ENCODE peak calls at places on chromosomes 7 and 10, in five cellular contexts. H is osteocyte, S is lower lobe of right lung, W is type B pancreatic cell, R is B cell. A is an unnamed sample.

GRCh38 chr7:39603931-39604330 is 19.4 kb upstream of the RALA start:
- DNase-seq in H (no peak), S (no peak), W (no peak), R (no peak), A (no peak)

GRCh38 chr7:37552021-37552420 is 103.4 kb upstream of the ELMO1 start:
- DNase-seq in H (no peak), S (no peak), W (no peak), R (no peak), A (no peak)

GRCh38 chr7:127710635-127711034 is 58.6 kb downstream of the SND1 start:
- DNase-seq in H (no peak), S (no peak), W (no peak), R (no peak), A (no peak)

GRCh38 chr10:101690461-101690860 is 4.5 kb downstream of the FBXW4 start:
- DNase-seq in H (no peak), S (peak; percentile 51), W (no peak), R (no peak), A (no peak)

GRCh38 chr10:52314007-52314821 is at the start of gene DKK1:
- DNase-seq in H (peak; percentile 93), S (peak; percentile 62), W (peak; percentile 82), R (no peak), A (no peak)

GRCh38 chr7:134552105-134552504 is 3.2 kb downstream of the AKR1B15 start:
- DNase-seq in H (no peak), S (no peak), W (no peak), R (no peak), A (no peak)

GRCh38 chr10:80454526-80455460 is 683 bp downstream of the TSPAN14 start:
- DNase-seq in H (peak; percentile 88), S (peak; percentile 76), W (no peak), R (peak; percentile 59), A (no peak)

GRCh38 chr10:87817291-87817872 is 644 bp downstream of the ATAD1 start:
- DNase-seq in H (no peak), S (no peak), W (no peak), R (no peak), A (no peak)

GRCh38 chr10:99236627-99237309 is 1.1 kb upstream of the HPSE2 start:
- DNase-seq in H (no peak), S (no peak), W (no peak), R (no peak), A (no peak)
- TF ChIP-seq CTCF in H (no peak), S (no peak), W (no peak), R (no peak), A (no peak)

GRCh38 chr7:109092268-109092667 is 522.6 kb downstream of the DNAJB9 start:
- DNase-seq in H (no peak), S (no peak), W (no peak), R (no peak), A (no peak)
- TF ChIP-seq CTCF in H (no peak), S (no peak), W (peak; percentile 53), R (no peak), A (no peak)

DNA sequence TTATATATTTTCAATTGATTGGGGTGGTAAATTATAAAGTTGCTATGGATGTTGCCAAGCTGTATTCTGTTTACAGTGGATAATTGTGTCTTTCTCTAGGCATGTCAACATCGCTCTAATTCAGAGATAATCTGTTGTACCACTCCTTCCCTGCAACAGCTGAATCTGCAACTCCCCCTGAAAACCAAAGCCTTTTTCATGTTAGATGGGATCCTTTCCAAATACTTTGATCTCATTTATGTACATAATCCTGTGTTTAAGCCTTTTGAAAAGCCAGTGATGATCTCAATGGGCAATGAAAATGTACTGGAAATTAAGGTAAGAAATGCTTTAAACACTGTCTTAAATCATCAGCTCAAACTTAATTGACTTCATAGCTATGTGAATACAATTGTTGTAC is 91.0 kb downstream of the MET start:
- DNase-seq in H (no peak), S (no peak), W (no peak), R (no peak), A (no peak)
- TF ChIP-seq CTCF in H (no peak), S (no peak), W (no peak), R (no peak), A (no peak)

GRCh38 chr10:14325325-14325955 is 5.3 kb downstream of the FRMD4A start:
- DNase-seq in H (no peak), S (peak; percentile 61), W (no peak), R (no peak), A (peak; percentile 24)
- TF ChIP-seq CTCF in H (peak; percentile 34), S (peak; percentile 53), W (peak; percentile 72), R (peak; percentile 51), A (peak; percentile 51)

DNA sequence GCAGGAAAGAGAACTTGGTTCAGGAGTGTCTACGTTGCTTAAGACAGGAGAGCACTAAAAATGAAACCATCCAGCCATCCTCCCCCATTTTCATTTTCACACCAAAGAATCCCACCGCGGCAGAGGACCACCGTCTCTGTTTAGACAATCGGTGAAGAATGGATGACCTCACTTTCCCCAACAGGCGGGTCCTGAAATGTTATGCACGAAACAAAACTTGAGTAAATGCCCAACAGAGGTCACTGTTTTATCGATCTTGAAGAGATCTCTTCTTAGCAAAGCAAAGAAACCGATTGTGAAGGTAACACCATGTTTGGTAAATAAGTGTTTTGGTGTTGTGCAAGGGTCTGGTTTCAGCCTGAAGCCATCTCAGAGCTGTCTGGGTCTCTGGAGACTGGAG is 1.4 kb upstream of the IL6 start:
- DNase-seq in H (no peak), S (no peak), W (no peak), R (peak; percentile 49), A (no peak)
- TF ChIP-seq CTCF in H (no peak), S (no peak), W (no peak), R (no peak), A (no peak)

GRCh38 chr7:151237244-151238189 is 5.2 kb downstream of the CHPF2 start:
- DNase-seq in H (no peak), S (peak; percentile 24), W (no peak), R (no peak), A (no peak)
- TF ChIP-seq CTCF in H (no peak), S (no peak), W (no peak), R (no peak), A (no peak)

DNA sequence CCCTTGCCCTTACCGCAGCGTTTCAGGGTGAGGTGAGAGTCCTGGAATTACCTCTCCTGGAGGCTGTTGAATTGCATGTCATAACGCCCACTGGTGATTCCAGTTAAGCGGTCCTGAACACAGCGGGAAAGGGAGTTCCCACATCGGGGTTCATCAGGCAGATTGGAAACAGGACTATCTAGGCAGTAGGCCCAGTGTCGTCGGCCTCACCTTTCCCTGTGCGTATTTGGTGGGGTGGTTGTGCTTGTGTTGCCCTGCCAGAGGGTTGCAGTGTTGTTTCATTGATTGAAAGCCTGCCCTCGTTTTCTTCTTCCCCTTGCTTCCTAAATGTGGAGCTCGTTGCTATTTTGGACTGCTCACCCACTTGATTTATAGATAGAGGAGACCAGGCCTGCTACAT is 10.6 kb upstream of the SUN1 start:
- DNase-seq in H (no peak), S (peak; percentile 27), W (no peak), R (no peak), A (no peak)
- TF ChIP-seq CTCF in H (no peak), S (no peak), W (no peak), R (no peak), A (no peak)

GRCh38 chr10:49273082-49273465 is 25.9 kb upstream of the C10orf71 start:
- DNase-seq in H (peak; percentile 70), S (no peak), W (peak; percentile 39), R (no peak), A (no peak)
- TF ChIP-seq CTCF in H (no peak), S (no peak), W (no peak), R (no peak), A (no peak)

A was measured in CD8-positive, alpha-beta T cell.